ENCODE peak calls at places on chromosomes 7 and 10, in five cellular contexts. V is neural progenitor cell, A is kidney epithelial cell, K is osteocyte, Y is stromal cell of bone marrow. X is an unnamed sample.
A peak's percentile ranks its signal among the peaks of the same experiment; 100 is the strongest.

GRCh38 chr10:89242340-89242680 is 9.3 kb downstream of the LIPA start:
- DNase-seq in V (peak; percentile 77), A (no peak), Y (no peak), K (no peak), X (no peak)

GRCh38 chr7:18290865-18291264 is 204.7 kb upstream of the HDAC9 start:
- DNase-seq in Y (no peak), K (no peak), V (no peak), A (no peak), X (no peak)

GRCh38 chr7:139873593-139874374 is 44.7 kb downstream of the TBXAS1 start:
- DNase-seq in Y (no peak), K (peak; percentile 54), A (no peak), V (no peak), X (no peak)

GRCh38 chr10:107865691-107866090 is 701.2 kb upstream of the SORCS1 start:
- DNase-seq in A (no peak), V (no peak), K (no peak), Y (no peak), X (no peak)

GRCh38 chr10:68284597-68284996 is 47.3 kb upstream of the HNRNPH3 start:
- DNase-seq in K (no peak), V (peak; percentile 58), Y (no peak), A (no peak), X (no peak)

GRCh38 chr10:62587011-62587410 is 212.8 kb downstream of the ZNF365 start:
- DNase-seq in V (no peak), Y (no peak), A (no peak), K (no peak), X (no peak)

GRCh38 chr10:77932016-77932715 is 5.6 kb upstream of the DLG5 start:
- DNase-seq in K (no peak), A (no peak), Y (no peak), V (no peak), X (no peak)

GRCh38 chr7:102289051-102289450 is 2.4 kb downstream of the SH2B2 start:
- DNase-seq in V (no peak), Y (no peak), A (no peak), K (no peak), X (no peak)

GRCh38 chr7:129707910-129708490 is 96.5 kb downstream of the NRF1 start:
- DNase-seq in K (no peak), V (no peak), Y (no peak), A (no peak), X (no peak)

GRCh38 chr10:44388641-44389040 is 3.7 kb upstream of the CXCL12 start:
- DNase-seq in K (peak; percentile 65), A (no peak), V (no peak), Y (no peak), X (no peak)

GRCh38 chr10:68090586-68090985 is 15.5 kb upstream of the HERC4 start:
- DNase-seq in V (no peak), A (no peak), Y (no peak), K (no peak), X (no peak)

GRCh38 chr7:30143748-30144251 is 9.0 kb downstream of the MTURN start:
- DNase-seq in Y (no peak), K (no peak), A (peak; percentile 58), V (no peak), X (no peak)

GRCh38 chr7:21754963-21755362 is 190.7 kb downstream of the CDCA7L start:
- DNase-seq in Y (no peak), A (no peak), V (no peak), K (no peak), X (no peak)